ENCODE peak calls at places on chromosome 9, in four cellular contexts. I is omental fat pad, Q is endothelial cell, H is brain microvascular endothelial cell. F is an unnamed sample.
A peak's percentile ranks its signal among the peaks of the same experiment; 100 is the strongest.

GRCh38 chr9:18393340-18394130 is 80.4 kb upstream of the ADAMTSL1 start:
- DNase-seq in Q (no peak), I (no peak), H (peak; percentile 86), F (no peak)

GRCh38 chr9:87714819-87715218 is 11.1 kb upstream of the CTSL start:
- DNase-seq in I (no peak), H (peak; percentile 86), Q (no peak), F (no peak)

GRCh38 chr9:87671478-87671877 is 54.4 kb upstream of the CTSL start:
- DNase-seq in Q (no peak), H (no peak), I (no peak), F (no peak)

GRCh38 chr9:96688215-96688614 is 33.1 kb upstream of the PRXL2C start:
- DNase-seq in H (no peak), Q (no peak), I (no peak), F (no peak)

GRCh38 chr9:133738039-133738805 is at the start of gene SARDH:
- DNase-seq in Q (peak; percentile 49), I (no peak), H (peak; percentile 31), F (peak; percentile 56)

GRCh38 chr9:36729902-36730301 is 157.2 kb downstream of the MELK start:
- DNase-seq in H (no peak), I (no peak), Q (no peak), F (no peak)

GRCh38 chr9:91195372-91196012 is 166.2 kb downstream of the AUH start:
- DNase-seq in H (no peak), Q (no peak), I (no peak), F (no peak)

GRCh38 chr9:37503736-37504135 is 18.0 kb downstream of the POLR1E start:
- DNase-seq in Q (no peak), H (peak; percentile 20), I (no peak), F (no peak)

GRCh38 chr9:35103660-35104191 is 795 bp upstream of the STOML2 start:
- DNase-seq in Q (no peak), H (no peak), I (no peak), F (no peak)

GRCh38 chr9:71895122-71895521 is 15.9 kb downstream of the ABHD17B start:
- DNase-seq in Q (no peak), I (no peak), H (no peak), F (no peak)

GRCh38 chr9:2859776-2860379 is 16.0 kb upstream of the PUM3 start:
- DNase-seq in H (peak; percentile 55), Q (peak; percentile 79), I (peak; percentile 24), F (peak; percentile 60)

GRCh38 chr9:15299374-15299939 is 7.6 kb downstream of the TTC39B start:
- DNase-seq in Q (no peak), H (no peak), I (no peak), F (no peak)

GRCh38 chr9:36327903-36328302 is 69.7 kb upstream of the GNE start:
- DNase-seq in H (peak; percentile 33), I (no peak), Q (no peak), F (no peak)

GRCh38 chr9:121201045-121201737 is 478 bp downstream of the RAB14 start:
- DNase-seq in H (no peak), I (no peak), Q (peak; percentile 49), F (no peak)

GRCh38 chr9:90851444-90851843 is 49.8 kb downstream of the SYK start:
- DNase-seq in Q (no peak), I (no peak), H (no peak), F (no peak)

GRCh38 chr9:20685769-20686168 is 1.7 kb downstream of the FOCAD start:
- DNase-seq in H (no peak), Q (no peak), I (no peak), F (no peak)

GRCh38 chr9:86684148-86684547 is 263.2 kb downstream of the GAS1 start:
- DNase-seq in Q (no peak), I (no peak), H (no peak), F (no peak)

GRCh38 chr9:72579190-72579589 is 57.8 kb downstream of the TMC1 start:
- DNase-seq in H (peak; percentile 68), Q (no peak), I (no peak), F (no peak)

GRCh38 chr9:129078691-129079503 is 2.0 kb upstream of the DOLPP1 start:
- DNase-seq in H (no peak), Q (no peak), I (no peak), F (no peak)

GRCh38 chr9:21336467-21336866 is 1.3 kb upstream of the KLHL9 start:
- DNase-seq in Q (no peak), I (no peak), H (no peak), F (no peak)

GRCh38 chr9:127144670-127145458 is 22.4 kb upstream of the ANGPTL2 start:
- DNase-seq in H (no peak), Q (no peak), I (no peak), F (no peak)

GRCh38 chr9:129495422-129496186 is 125.3 kb downstream of the C9orf50 start:
- DNase-seq in I (peak; percentile 95), Q (peak; percentile 89), H (peak; percentile 88), F (peak; percentile 77)

GRCh38 chr9:105038057-105038456 is 110.1 kb upstream of the ABCA1 start:
- DNase-seq in Q (no peak), H (no peak), I (no peak), F (no peak)

GRCh38 chr9:78985084-78985738 is 586.6 kb upstream of the TLE4 start:
- DNase-seq in H (no peak), I (no peak), Q (no peak), F (no peak)

GRCh38 chr9:132991351-132992300 is 13.1 kb downstream of the GFI1B start:
- DNase-seq in I (no peak), Q (no peak), H (no peak), F (no peak)

GRCh38 chr9:70101265-70101664 is 57.6 kb downstream of the MAMDC2 start:
- DNase-seq in I (no peak), H (peak; percentile 65), Q (no peak), F (no peak)

GRCh38 chr9:92664394-92665152 is 5.4 kb downstream of the IPPK start:
- DNase-seq in I (no peak), Q (no peak), H (peak; percentile 27), F (no peak)

GRCh38 chr9:131934673-131935072 is 145.0 kb downstream of the MED27 start:
- DNase-seq in I (no peak), H (no peak), Q (no peak), F (no peak)

GRCh38 chr9:131667576-131667975 is 72.3 kb downstream of the RAPGEF1 start:
- DNase-seq in H (peak; percentile 41), Q (no peak), I (no peak), F (no peak)

GRCh38 chr9:137233143-137233980 is 2.7 kb downstream of the SLC34A3 start:
- DNase-seq in Q (no peak), H (no peak), I (no peak), F (no peak)